ENCODE peak calls at places on chromosomes 16 and 17, in four cellular contexts. S, L, X and E are unnamed samples.

GRCh38 chr17:31269597-31269996 is 27.4 kb downstream of the OMG start:
- DNase-seq in S (peak; percentile 64), L (no peak), X (no peak), E (no peak)

GRCh38 chr16:10681310-10682308 is 13.1 kb downstream of the TEKT5 start:
- DNase-seq in S (no peak), L (no peak), X (no peak), E (no peak)

GRCh38 chr17:2707721-2708584 is 3.6 kb downstream of the CLUH start:
- DNase-seq in S (peak; percentile 45), L (peak; percentile 42), X (no peak), E (peak; percentile 50)

GRCh38 chr17:78345172-78345571 is 14.7 kb downstream of the SOCS3 start:
- DNase-seq in S (no peak), L (no peak), X (no peak), E (no peak)

GRCh38 chr16:59111280-59111679 is 377.2 kb upstream of the GOT2 start:
- DNase-seq in S (no peak), L (no peak), X (no peak), E (no peak)

GRCh38 chr17:57943140-57943539 is 12.1 kb downstream of the CUEDC1 start:
- DNase-seq in S (no peak), L (no peak), X (no peak), E (no peak)

GRCh38 chr16:2019919-2020831 is 590 bp downstream of the NPW start:
- DNase-seq in S (no peak), L (peak; percentile 51), X (no peak), E (no peak)

GRCh38 chr16:1696863-1697262 is 9.1 kb upstream of the MAPK8IP3 start:
- DNase-seq in S (no peak), L (no peak), X (no peak), E (no peak)

GRCh38 chr17:30091166-30091670 is 25.4 kb upstream of the NSRP1 start:
- DNase-seq in S (no peak), L (no peak), X (no peak), E (no peak)

DNA sequence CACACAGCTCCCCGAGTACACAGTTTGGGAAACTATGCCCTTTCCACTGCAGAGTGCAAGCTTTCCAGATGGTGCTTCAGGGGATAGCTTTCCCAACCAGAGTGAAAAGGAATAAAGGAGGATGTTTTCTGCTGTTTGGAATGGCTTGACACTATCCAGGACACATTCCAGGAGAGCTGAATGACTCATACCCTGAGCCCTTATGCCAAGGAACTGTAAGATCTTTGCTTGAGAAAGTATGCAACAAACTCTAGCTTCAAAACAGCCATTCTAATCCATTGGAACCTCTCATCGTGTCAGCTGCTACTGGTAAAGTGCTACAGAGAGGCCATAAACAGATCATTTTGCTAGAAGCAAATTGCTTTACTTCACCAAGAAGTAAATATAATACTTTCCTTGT is 33.6 kb downstream of the ANKFY1 start:
- DNase-seq in S (no peak), L (no peak), X (no peak), E (no peak)
- TF ChIP-seq BHLHE40 in S (no peak), L (no peak), X (no peak), E (no peak)

GRCh38 chr17:48597492-48597774 is 3.9 kb upstream of the HOXB5 start:
- DNase-seq in S (no peak), L (no peak), X (no peak), E (no peak)
- TF ChIP-seq FOXM1 in S (no peak), L (no peak), X (no peak), E (no peak)

DNA sequence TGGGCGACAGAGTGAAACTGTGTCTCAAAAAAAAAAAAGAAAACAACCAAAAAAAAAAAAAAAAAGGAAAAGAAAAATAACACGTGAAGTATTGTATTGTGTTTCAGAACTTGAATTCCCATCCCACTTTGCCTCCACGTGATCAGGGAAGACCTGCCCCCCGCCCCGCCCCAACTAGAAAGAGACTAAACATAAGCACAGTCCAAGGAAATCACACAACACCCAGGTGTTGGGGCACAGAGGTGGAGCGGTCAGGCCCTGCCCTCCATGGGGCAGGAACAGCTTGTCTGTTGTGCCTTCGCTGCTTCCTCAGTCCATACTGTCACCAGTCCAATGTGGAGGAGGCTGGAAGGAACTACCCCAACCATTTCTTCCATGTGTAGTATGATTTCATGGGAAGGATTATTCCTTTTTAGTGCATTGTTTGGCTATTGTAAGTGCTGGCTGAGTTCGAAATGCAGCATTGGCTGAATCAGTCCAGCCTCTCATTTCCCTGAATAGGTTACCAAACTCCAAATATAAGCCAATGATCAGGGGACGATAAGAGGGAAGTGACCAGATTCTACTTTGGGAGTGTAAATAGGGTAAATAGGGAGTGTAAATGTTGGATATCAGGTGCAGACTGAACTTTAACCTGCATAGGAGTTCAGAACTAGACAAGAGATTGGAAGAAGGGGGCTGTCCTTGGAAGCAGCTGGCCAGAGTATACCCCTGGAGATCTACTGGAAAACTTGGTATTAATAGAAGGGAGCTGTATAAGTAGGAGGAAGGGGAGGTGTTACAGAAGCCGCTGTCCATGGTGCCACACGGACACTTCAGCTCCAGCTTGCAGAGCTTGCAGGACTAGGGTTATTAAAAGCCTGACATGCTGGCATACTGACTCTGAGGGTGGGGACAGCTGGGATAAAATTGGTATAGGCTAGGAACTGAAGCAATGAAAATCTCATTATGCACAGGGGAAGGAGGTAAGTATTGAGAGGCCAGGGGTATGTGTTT is 50.7 kb downstream of the TANGO6 start:
- DNase-seq in S (peak; percentile 35), L (no peak), X (no peak), E (peak; percentile 14)
- TF ChIP-seq TARDBP in S (no peak), L (no peak), X (no peak), E (no peak)

DNA sequence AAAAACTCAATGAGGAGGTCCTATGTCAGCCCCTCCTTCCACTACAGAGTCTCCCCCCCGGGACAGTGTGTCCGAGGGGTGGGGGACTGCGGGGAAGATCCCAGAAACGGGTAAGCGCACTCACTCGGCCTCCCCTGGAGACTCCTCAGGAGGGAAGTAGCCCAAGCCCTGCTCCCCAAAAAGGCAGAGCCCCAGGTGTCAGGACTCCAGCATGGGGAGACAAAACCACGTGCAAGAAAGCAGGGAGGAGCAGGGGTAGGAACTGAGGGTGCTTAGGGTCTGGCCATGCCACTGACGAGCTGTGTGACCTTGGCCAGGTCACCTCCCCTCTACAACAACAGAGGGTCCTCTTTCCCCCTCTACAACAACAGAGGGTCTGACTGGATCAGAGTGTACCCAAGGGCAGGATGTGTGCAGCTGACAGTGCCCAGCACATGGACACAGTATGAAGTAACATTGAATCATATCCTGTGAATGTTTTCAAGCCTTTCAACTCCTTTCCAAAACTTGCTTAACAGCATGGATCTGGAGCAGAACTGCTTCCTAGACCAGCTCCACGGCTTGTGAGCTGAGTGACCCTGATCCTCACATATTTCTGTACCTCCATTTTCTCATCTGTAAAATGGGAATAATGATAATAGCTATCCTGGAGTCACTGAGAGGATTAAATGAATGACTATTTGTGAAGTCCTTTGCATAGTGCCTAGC is 2.1 kb upstream of the NAGS start:
- DNase-seq in S (peak; percentile 80), L (no peak), X (no peak), E (no peak)
- TF ChIP-seq BHLHE40 in S (peak; percentile 45), L (no peak), X (no peak), E (no peak)

DNA sequence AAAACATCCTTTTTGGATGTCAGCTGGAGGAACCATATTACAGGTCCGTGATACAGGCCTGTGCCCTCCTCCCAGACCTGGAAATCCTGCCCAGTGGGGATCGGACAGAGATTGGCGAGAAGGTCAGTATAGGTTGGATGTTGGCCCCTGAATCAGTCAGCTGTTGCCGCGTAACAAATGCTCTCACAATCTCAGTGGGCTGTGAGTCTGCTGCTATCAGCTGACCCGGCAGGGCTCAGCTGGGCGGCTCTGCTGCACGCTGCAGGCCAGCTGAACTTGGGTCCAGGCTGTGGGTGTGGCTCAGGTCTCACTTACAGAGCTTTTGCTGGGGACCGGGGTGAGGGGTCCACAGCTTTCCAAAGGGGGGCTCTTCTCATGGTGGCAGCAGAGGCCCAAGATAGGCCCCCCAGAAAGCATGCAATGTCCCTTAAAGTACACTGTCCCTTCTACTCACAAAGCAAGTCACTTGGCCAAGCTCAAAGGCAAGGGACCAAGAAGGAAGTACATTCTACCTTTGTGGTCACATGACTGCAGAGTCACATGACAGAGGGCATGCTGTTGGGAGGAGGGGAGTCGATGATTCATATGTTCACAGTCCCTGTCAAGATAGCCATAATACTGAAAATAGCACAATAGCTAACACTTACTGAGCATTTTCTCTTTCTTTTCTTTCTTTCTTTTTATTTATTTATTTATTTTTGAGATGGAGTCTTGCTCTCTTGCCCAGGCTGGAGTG is 134.2 kb downstream of the ABCC1 start:
- DNase-seq in S (peak; percentile 61), L (peak; percentile 65), X (no peak), E (no peak)
- TF ChIP-seq FOXM1 in S (no peak), L (no peak), X (no peak), E (no peak)

GRCh38 chr16:23920899-23921298 is 85.1 kb downstream of the PRKCB start:
- DNase-seq in S (no peak), L (no peak), X (no peak), E (no peak)

GRCh38 chr16:23922406-23922805 is 86.6 kb downstream of the PRKCB start:
- DNase-seq in S (no peak), L (no peak), X (no peak), E (no peak)

GRCh38 chr16:23920446-23920845 is 84.7 kb downstream of the PRKCB start:
- DNase-seq in S (no peak), L (no peak), X (no peak), E (no peak)

GRCh38 chr16:23914935-23915549 is 79.3 kb downstream of the PRKCB start:
- DNase-seq in S (no peak), L (no peak), X (no peak), E (no peak)

DNA sequence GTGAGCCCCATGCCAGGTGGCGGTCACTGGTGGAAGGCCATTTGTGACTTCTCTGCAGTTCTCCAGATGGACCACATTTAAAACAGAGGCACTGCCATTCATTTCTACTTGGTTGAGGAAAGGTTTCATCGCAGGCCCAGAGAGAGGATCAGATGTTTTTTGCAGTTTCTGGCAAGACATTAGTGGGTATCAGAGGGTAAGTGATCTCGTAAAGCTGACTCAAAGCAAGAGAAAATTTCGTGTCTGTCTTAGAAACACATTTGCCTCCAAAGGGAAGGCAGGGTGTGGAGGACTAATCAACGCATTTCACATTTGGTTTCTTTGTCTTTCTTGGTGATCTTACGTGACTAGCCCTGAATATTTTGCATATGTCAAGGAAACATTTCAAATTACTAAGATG is 81.8 kb downstream of the PRKCB start:
- DNase-seq in S (no peak), L (no peak), X (peak; percentile 76), E (no peak)
- TF ChIP-seq TARDBP in S (no peak), L (no peak), X (no peak), E (no peak)

DNA sequence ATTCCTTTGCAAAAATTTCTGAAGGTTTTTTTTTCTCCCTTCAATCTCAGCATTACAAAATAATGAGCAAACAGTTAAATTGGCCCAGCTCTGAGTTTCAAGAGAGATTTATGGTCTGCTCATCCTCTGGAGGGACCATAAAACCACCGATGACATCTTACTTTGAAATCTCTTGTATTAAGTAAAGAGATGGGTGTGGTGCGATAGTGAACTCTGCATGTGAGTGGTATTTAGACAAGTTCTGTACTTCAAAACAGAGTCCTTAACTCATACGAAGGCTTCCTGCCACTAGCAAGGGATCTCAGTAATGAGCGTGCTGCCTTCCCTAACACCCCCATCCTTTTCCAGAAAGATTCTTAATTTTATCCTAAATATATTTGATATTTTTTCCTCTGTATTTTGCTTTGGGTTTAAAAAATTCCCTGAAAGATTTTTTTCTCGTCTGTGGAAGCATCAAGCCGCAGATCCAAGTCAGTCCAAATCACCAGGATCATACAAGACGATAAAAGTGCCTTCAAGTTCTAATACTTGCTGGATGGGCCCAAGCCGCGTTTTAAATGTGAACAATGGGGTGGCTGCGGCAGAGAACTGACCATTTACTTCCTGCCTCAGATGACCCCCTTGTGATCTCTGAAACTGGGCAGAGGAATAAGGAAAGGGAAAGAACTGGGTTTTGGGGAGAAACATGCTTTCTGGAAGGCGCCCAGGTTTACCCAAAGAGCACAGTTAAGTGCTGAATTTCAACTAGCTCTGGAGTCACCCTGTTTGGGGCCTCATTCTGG is 1.9 kb downstream of the FAM20A start:
- DNase-seq in S (no peak), L (no peak), X (no peak), E (no peak)
- TF ChIP-seq BHLHE40 in S (no peak), L (no peak), X (no peak), E (no peak)